ENCODE peak calls at places on chromosome 10, in ten cellular contexts. O is brain microvascular endothelial cell, E is IMR-90, X is prostate gland, C is Panc1, P is tibial artery, W is esophagus squamous epithelium, N is kidney epithelial cell, H is GM23248, U is A549. S is an unnamed sample.

GRCh38 chr10:127196227-127196954 is at the start of gene INSYN2A:
- DNase-seq in O (peak; percentile 29), X (no peak), C (no peak), P (no peak), H (peak; percentile 70), N (no peak), E (peak; percentile 44), W (no peak), U (peak; percentile 46), S (no peak)

GRCh38 chr10:43939389-43939938 is 290.8 kb upstream of the ZNF32 start:
- DNase-seq in C (no peak), H (no peak), O (no peak), W (no peak), E (no peak), P (no peak), N (no peak), U (no peak), X (no peak), S (no peak)

GRCh38 chr10:119538632-119539358 is 3.7 kb downstream of the RGS10 start:
- DNase-seq in C (no peak), W (no peak), E (no peak), O (no peak), N (no peak), P (no peak), U (no peak), X (no peak), H (peak; percentile 30), S (no peak)

GRCh38 chr10:69089638-69090599 is 2.0 kb downstream of the SRGN start:
- DNase-seq in P (peak; percentile 46), H (no peak), W (no peak), X (no peak), E (peak; percentile 54), N (no peak), U (no peak), O (peak; percentile 64), C (no peak), S (no peak)

GRCh38 chr10:70513848-70514309 is 35.3 kb downstream of the PALD1 start:
- DNase-seq in N (no peak), U (no peak), C (no peak), X (no peak), W (no peak), P (no peak), H (no peak), O (no peak), E (no peak), S (no peak)

GRCh38 chr10:122307669-122308486 is 36.8 kb downstream of the BTBD16 start:
- DNase-seq in H (peak; percentile 99), O (peak; percentile 95), C (peak; percentile 95), E (peak; percentile 91), W (no peak), P (peak; percentile 77), U (peak; percentile 91), X (peak; percentile 57), N (peak; percentile 91), S (peak; percentile 66)

GRCh38 chr10:4654496-4654895 is 171.5 kb upstream of the AKR1E2 start:
- DNase-seq in N (no peak), H (no peak), W (no peak), E (no peak), C (no peak), O (no peak), X (no peak), U (no peak), P (no peak), S (no peak)

GRCh38 chr10:32489935-32490334 is 44.0 kb downstream of the CCDC7 start:
- DNase-seq in E (peak; percentile 1), H (no peak), W (no peak), C (no peak), P (no peak), O (peak; percentile 2), X (no peak), U (no peak), N (no peak), S (no peak)

GRCh38 chr10:113679463-113680171 is at the start of gene CASP7:
- DNase-seq in O (peak; percentile 56), E (peak; percentile 68), X (peak; percentile 77), H (peak; percentile 88), P (peak; percentile 57), N (peak; percentile 14), C (peak; percentile 18), U (peak; percentile 88), W (no peak), S (peak; percentile 11)

DNA sequence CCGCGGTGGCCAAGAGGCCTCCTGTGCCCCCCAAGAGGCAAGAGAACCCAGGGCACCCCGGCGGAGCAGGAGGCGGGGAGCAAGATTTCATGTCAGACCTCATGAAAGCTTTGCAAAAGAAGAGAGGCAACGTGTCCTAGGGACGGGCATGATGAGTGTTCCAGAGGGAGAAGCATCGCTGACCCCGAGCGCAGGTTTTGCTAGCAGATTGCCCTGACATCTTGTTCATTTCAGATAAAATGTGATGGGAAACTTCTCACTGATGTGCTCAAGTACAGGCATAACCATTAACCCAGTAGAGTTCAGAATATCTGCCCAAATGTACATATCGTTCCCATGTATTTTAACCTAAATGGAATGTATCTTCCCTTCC is 129.2 kb downstream of the APBB1IP start:
- DNase-seq in O (no peak), N (no peak), E (no peak), U (no peak), W (no peak), H (no peak), X (no peak), C (no peak), P (no peak), S (no peak)
- H3K4me3 ChIP-seq in O (peak overlapping the region; percentile 48), N (peak overlapping the region; percentile 30), E (no peak overlapping the region), U (no peak overlapping the region), W (peak overlapping the region; percentile 58), H (no peak overlapping the region), X (peak overlapping the region; percentile 30), C (peak overlapping the region; percentile 11), P (peak overlapping the region; percentile 54), S (peak overlapping the region; percentile 50)

DNA sequence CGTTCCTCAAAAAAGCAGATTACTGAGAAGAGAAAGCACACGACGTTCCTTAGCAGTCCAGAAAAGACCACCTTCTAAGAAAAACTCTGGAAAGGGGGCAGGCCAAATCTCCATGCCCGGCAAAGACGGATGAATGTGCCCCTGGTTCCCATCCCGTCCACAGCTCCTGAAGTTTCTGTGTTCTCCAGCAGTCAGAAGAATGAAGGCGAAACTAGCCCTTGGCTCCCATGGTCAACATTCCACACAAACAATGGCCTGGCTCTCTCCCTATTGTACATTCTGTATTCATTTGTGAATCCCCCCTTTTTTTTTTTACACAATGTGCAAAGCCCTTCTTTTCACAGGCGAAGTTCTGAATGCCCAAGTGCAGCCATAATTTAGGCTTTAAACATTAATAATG is 5.3 kb downstream of the CTBP2 start:
- DNase-seq in C (no peak), O (no peak), X (no peak), H (no peak), P (no peak), W (no peak), U (no peak), E (no peak), N (no peak), S (no peak)
- H3K4me3 ChIP-seq in C (peak overlapping the region; percentile 30), O (peak overlapping the region; percentile 20), X (peak overlapping the region; percentile 1), H (no peak overlapping the region), P (peak overlapping the region; percentile 8), W (peak overlapping the region; percentile 4), U (no peak overlapping the region), E (no peak overlapping the region), N (no peak overlapping the region), S (peak overlapping the region; percentile 42)

GRCh38 chr10:13788701-13789447 is 202.1 kb downstream of the PRPF18 start:
- DNase-seq in W (no peak), O (peak; percentile 65), E (peak; percentile 68), H (peak; percentile 86), P (peak; percentile 79), X (no peak), C (no peak), U (no peak), N (no peak), S (no peak)
- H3K4me3 ChIP-seq in W (no peak overlapping the region), O (no peak overlapping the region), E (no peak overlapping the region), H (no peak overlapping the region), P (no peak overlapping the region), X (no peak overlapping the region), C (no peak overlapping the region), U (no peak overlapping the region), N (no peak overlapping the region), S (peak overlapping the region; percentile 28)

GRCh38 chr10:99530108-99531025 is 2.4 kb upstream of the NKX2-3 start:
- DNase-seq in W (no peak), O (no peak), C (no peak), E (no peak), N (no peak), H (no peak), P (no peak), U (no peak), X (no peak), S (no peak)
- H3K4me3 ChIP-seq in W (peak overlapping the region; percentile 37), O (no peak overlapping the region), C (no peak overlapping the region), E (no peak overlapping the region), N (no peak overlapping the region), H (no peak overlapping the region), P (no peak overlapping the region), U (no peak overlapping the region), X (no peak overlapping the region), S (no peak overlapping the region)

DNA sequence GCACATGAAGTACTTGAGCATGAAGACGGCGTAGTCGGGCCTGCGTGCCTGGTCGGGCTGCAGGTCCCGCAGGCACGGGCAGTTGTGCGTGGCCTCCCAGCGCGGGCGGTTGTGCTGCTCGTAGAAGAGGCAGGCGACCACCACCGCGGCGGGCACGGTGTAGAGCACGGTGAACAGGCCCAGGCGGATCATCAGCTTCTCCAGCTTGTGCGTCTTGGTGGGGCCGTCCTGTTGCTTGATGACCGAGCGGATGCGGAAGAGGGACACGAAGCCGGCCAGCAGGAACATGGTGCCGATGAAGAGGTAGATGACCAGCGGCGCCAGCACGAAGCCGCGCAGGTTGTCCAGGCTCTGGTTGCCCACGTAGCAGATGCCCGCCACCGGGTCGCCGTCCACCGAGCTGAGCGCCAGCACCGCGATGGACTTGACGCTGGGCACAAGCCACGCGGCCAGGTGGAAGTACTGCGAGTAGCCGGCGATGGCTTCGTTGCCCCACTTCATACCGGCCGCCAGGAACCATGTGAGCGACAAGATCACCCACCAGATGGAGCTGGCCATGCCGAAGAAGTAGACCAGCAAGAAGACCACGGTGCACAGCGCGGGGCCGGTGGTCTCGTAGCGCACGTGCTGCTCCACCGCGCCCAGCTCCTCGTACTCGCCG is 2.3 kb downstream of the FZD8 start:
- DNase-seq in P (peak; percentile 37), U (peak; percentile 51), W (no peak), H (peak; percentile 60), X (peak; percentile 20), N (no peak), O (peak; percentile 24), C (no peak), E (peak; percentile 70), S (no peak)
- H3K4me3 ChIP-seq in P (peak overlapping the region; percentile 78), U (peak overlapping the region; percentile 70), W (peak overlapping the region; percentile 69), H (peak overlapping the region; percentile 73), X (peak overlapping the region; percentile 5), N (peak overlapping the region; percentile 60), O (peak overlapping the region; percentile 73), C (no peak overlapping the region), E (peak overlapping the region; percentile 91), S (peak overlapping the region; percentile 74)

S was measured in thoracic aorta.